ENCODE peak calls at places on chromosomes 3 and 15, in nine cellular contexts. X is CD8-positive, alpha-beta T cell; M is fibroblast of lung; H is right lobe of liver; R is lower lobe of right lung; L is tibial artery; Y is psoas muscle; O is colonic mucosa; G is adipocyte. P is an unnamed sample.

GRCh38 chr3:160633361-160634083 is 43.4 kb upstream of the ARL14 start:
- DNase-seq in X (no peak), M (no peak), H (no peak), R (no peak), L (no peak), Y (no peak), O (no peak), G (no peak), P (no peak)

GRCh38 chr15:89492111-89492641 is 4.2 kb downstream of the RHCG start:
- DNase-seq in X (no peak), M (no peak), H (peak; percentile 30), R (no peak), L (no peak), Y (no peak), O (no peak), G (no peak), P (no peak)

GRCh38 chr3:43855674-43856299 is 165.0 kb downstream of the ABHD5 start:
- DNase-seq in X (peak; percentile 50), M (peak; percentile 69), H (peak; percentile 68), R (peak; percentile 67), L (peak; percentile 48), Y (no peak), O (peak; percentile 72), G (peak; percentile 67), P (peak; percentile 82)

GRCh38 chr15:89098281-89098680 is 10.0 kb downstream of the ABHD2 start:
- DNase-seq in X (no peak), M (no peak), H (no peak), R (no peak), L (no peak), Y (no peak), O (no peak), G (peak; percentile 51), P (no peak)

GRCh38 chr3:134846943-134847342 is 51.9 kb downstream of the EPHB1 start:
- DNase-seq in X (no peak), M (peak; percentile 12), H (no peak), R (no peak), L (no peak), Y (no peak), O (no peak), G (peak; percentile 32), P (no peak)

GRCh38 chr15:95559875-95560394 is 770.6 kb upstream of the NR2F2 start:
- DNase-seq in X (no peak), M (peak; percentile 95), H (no peak), R (no peak), L (peak; percentile 76), Y (no peak), O (no peak), G (peak; percentile 87), P (no peak)

GRCh38 chr3:156180077-156180476 is 59.7 kb downstream of the KCNAB1 start:
- DNase-seq in X (no peak), M (peak; percentile 33), H (no peak), R (no peak), L (no peak), Y (no peak), O (no peak), G (no peak), P (no peak)

GRCh38 chr3:101879102-101879501 is 29.8 kb downstream of the NFKBIZ start:
- DNase-seq in X (no peak), M (no peak), H (peak; percentile 72), R (no peak), L (no peak), Y (no peak), O (peak; percentile 49), G (no peak), P (no peak)

GRCh38 chr3:150069633-150070032 is 98.9 kb upstream of the PFN2 start:
- DNase-seq in X (no peak), M (no peak), H (no peak), R (no peak), L (no peak), Y (no peak), O (no peak), G (no peak), P (no peak)

GRCh38 chr15:60137711-60138396 is 133.7 kb downstream of the FOXB1 start:
- DNase-seq in X (no peak), M (no peak), H (no peak), R (no peak), L (no peak), Y (no peak), O (no peak), G (no peak), P (no peak)

GRCh38 chr3:155065537-155065936 is 14.6 kb upstream of the MME start:
- DNase-seq in X (no peak), M (peak; percentile 71), H (no peak), R (no peak), L (no peak), Y (no peak), O (no peak), G (peak; percentile 82), P (no peak)

GRCh38 chr3:36408146-36408545 is 27.8 kb downstream of the STAC start:
- DNase-seq in X (no peak), M (no peak), H (no peak), R (no peak), L (no peak), Y (no peak), O (no peak), G (peak; percentile 18), P (no peak)

GRCh38 chr15:35305906-35306305 is 220.8 kb upstream of the NANOGP8 start:
- DNase-seq in X (no peak), M (peak; percentile 83), H (no peak), R (no peak), L (no peak), Y (no peak), O (no peak), G (peak; percentile 43), P (no peak)

GRCh38 chr3:58051196-58051595 is 43.0 kb downstream of the FLNB start:
- DNase-seq in X (no peak), M (peak; percentile 87), H (no peak), R (peak; percentile 79), L (no peak), Y (no peak), O (no peak), G (peak; percentile 92), P (no peak)
- H3K4me1 ChIP-seq in X (no peaks in the 10 kb centered on the region), M (peaks cover 40% of the 10 kb centered on the region), H (peaks cover 66% of the 10 kb centered on the region), R (peaks cover 52% of the 10 kb centered on the region), L (peaks cover 52% of the 10 kb centered on the region), Y (peaks cover 4% of the 10 kb centered on the region), O (peaks cover 6% of the 10 kb centered on the region), G (peaks cover 50% of the 10 kb centered on the region), P (peaks cover 36% of the 10 kb centered on the region)

GRCh38 chr3:51971350-51971749 is 2.5 kb downstream of the ABHD14B start:
- DNase-seq in X (no peak), M (no peak), H (no peak), R (no peak), L (no peak), Y (no peak), O (no peak), G (no peak), P (no peak)
- H3K4me1 ChIP-seq in X (peaks cover 29% of the 10 kb centered on the region), M (peaks cover 15% of the 10 kb centered on the region), H (peaks cover 45% of the 10 kb centered on the region), R (peaks cover 50% of the 10 kb centered on the region), L (peaks cover 31% of the 10 kb centered on the region), Y (peaks cover 37% of the 10 kb centered on the region), O (no peaks in the 10 kb centered on the region), G (peaks cover 25% of the 10 kb centered on the region), P (peaks cover 20% of the 10 kb centered on the region)

GRCh38 chr3:192897005-192897404 is 20.7 kb downstream of the MB21D2 start:
- DNase-seq in X (no peak), M (no peak), H (no peak), R (no peak), L (no peak), Y (no peak), O (no peak), G (no peak), P (no peak)

GRCh38 chr3:192896208-192896607 is 21.4 kb downstream of the MB21D2 start:
- DNase-seq in X (no peak), M (no peak), H (no peak), R (no peak), L (no peak), Y (no peak), O (no peak), G (no peak), P (no peak)

GRCh38 chr3:192890348-192891335 is 27.0 kb downstream of the MB21D2 start:
- DNase-seq in X (no peak), M (no peak), H (no peak), R (no peak), L (no peak), Y (no peak), O (no peak), G (no peak), P (no peak)

GRCh38 chr3:192892981-192893827 is 24.5 kb downstream of the MB21D2 start:
- DNase-seq in X (no peak), M (peak; percentile 92), H (no peak), R (peak; percentile 74), L (peak; percentile 66), Y (peak; percentile 53), O (peak; percentile 27), G (no peak), P (peak; percentile 53)

DNA sequence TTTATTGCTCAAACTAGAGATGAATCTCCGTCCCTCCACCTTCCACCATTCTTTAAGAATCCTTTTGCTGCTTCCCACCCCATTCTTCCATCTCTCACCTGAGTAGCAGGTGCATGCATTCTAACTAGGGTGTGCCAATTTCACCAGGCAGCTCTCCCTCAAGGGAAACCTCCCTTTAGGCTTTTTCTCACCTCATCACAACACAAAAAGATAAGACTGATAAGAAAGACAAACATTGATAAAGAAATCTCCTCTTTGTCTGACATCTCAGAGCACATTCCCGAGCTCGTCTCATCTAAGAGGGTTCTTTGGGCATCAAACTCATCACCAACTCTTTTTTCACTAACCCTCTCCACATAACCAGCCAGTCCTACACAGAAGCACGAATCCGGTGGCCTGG is 23.0 kb downstream of the MB21D2 start:
- DNase-seq in X (no peak), M (no peak), H (no peak), R (no peak), L (no peak), Y (no peak), O (no peak), G (no peak), P (no peak)
- H3K4me1 ChIP-seq in X (peaks cover 27% of the 10 kb centered on the region), M (peaks cover 8% of the 10 kb centered on the region), H (no peaks in the 10 kb centered on the region), R (peaks cover 23% of the 10 kb centered on the region), L (peaks cover 7% of the 10 kb centered on the region), Y (no peaks in the 10 kb centered on the region), O (no peaks in the 10 kb centered on the region), G (peaks cover 7% of the 10 kb centered on the region), P (peaks cover 1% of the 10 kb centered on the region)

GRCh38 chr3:114447950-114448479 is 154.2 kb downstream of the TIGIT start:
- DNase-seq in X (no peak), M (no peak), H (no peak), R (no peak), L (no peak), Y (no peak), O (no peak), G (no peak), P (no peak)
- H3K4me1 ChIP-seq in X (no peaks in the 10 kb centered on the region), M (peaks cover 2% of the 10 kb centered on the region), H (peaks cover 15% of the 10 kb centered on the region), R (peaks cover 43% of the 10 kb centered on the region), L (peaks cover 4% of the 10 kb centered on the region), Y (peaks cover 85% of the 10 kb centered on the region), O (no peaks in the 10 kb centered on the region), G (peaks cover 21% of the 10 kb centered on the region), P (no peaks in the 10 kb centered on the region)

GRCh38 chr3:16386536-16386935 is 121.5 kb downstream of the OXNAD1 start:
- DNase-seq in X (no peak), M (no peak), H (no peak), R (no peak), L (no peak), Y (no peak), O (no peak), G (no peak), P (no peak)
- H3K4me1 ChIP-seq in X (peaks cover 14% of the 10 kb centered on the region), M (peaks cover 11% of the 10 kb centered on the region), H (no peaks in the 10 kb centered on the region), R (peaks cover 7% of the 10 kb centered on the region), L (no peaks in the 10 kb centered on the region), Y (no peaks in the 10 kb centered on the region), O (no peaks in the 10 kb centered on the region), G (peaks cover 31% of the 10 kb centered on the region), P (no peaks in the 10 kb centered on the region)

P was measured in mucosa of descending colon.